ENCODE peak calls at places on chromosomes 2 and 18, in four cellular contexts. Y is NCI-H146, Z is astrocyte of the cerebellum, B is WTC11. P is an unnamed sample.

GRCh38 chr2:170715932-170716777 is 1.0 kb downstream of the SP5 start:
- DNase-seq in Y (no peak), Z (no peak), B (peak; percentile 49), P (no peak)

GRCh38 chr2:35846-36245 is 10.5 kb downstream of the FAM110C start:
- DNase-seq in Y (no peak), Z (no peak), B (no peak), P (no peak)

GRCh38 chr2:39033980-39034379 is 86.9 kb downstream of the SOS1 start:
- DNase-seq in Y (no peak), Z (no peak), B (no peak), P (no peak)

GRCh38 chr2:94978917-94979316 is 46.6 kb upstream of the MAL start:
- DNase-seq in Y (no peak), Z (no peak), B (no peak), P (no peak)

GRCh38 chr2:182522428-182522896 is 95.6 kb upstream of the PDE1A start:
- DNase-seq in Y (peak; percentile 80), Z (peak; percentile 63), B (no peak), P (no peak)

GRCh38 chr2:152763651-152764050 is 45.2 kb downstream of the ARL6IP6 start:
- DNase-seq in Y (no peak), Z (no peak), B (no peak), P (no peak)

GRCh38 chr2:810397-810796 is 133.2 kb upstream of the TMEM18 start:
- DNase-seq in Y (peak; percentile 4), Z (no peak), B (no peak), P (no peak)

GRCh38 chr18:9404565-9405060 is 70.0 kb downstream of the TWSG1 start:
- DNase-seq in Y (no peak), Z (no peak), B (no peak), P (no peak)

GRCh38 chr2:38602136-38602731 is 494 bp downstream of the HNRNPLL start:
- DNase-seq in Y (peak; percentile 57), Z (no peak), B (peak; percentile 46), P (peak; percentile 33)

GRCh38 chr2:149732001-149732685 is 144.6 kb upstream of the MMADHC start:
- DNase-seq in Y (no peak), Z (no peak), B (no peak), P (no peak)

GRCh38 chr18:54606835-54607212 is 15.8 kb downstream of the DYNAP start:
- DNase-seq in Y (no peak), Z (no peak), B (peak; percentile 27), P (no peak)

GRCh38 chr18:74748809-74749208 is 151.1 kb downstream of the ZNF407 start:
- DNase-seq in Y (peak; percentile 85), Z (no peak), B (no peak), P (no peak)

GRCh38 chr2:19762959-19763605 is 138.7 kb downstream of the TTC32 start:
- DNase-seq in Y (no peak), Z (no peak), B (no peak), P (no peak)

GRCh38 chr18:28365406-28365805 is 188.5 kb upstream of the CDH2 start:
- DNase-seq in Y (peak; percentile 57), Z (peak; percentile 27), B (no peak), P (no peak)

GRCh38 chr2:12034303-12034861 is 287.9 kb downstream of the LPIN1 start:
- DNase-seq in Y (no peak), Z (no peak), B (no peak), P (no peak)

GRCh38 chr2:205237524-205237923 is 444.8 kb upstream of the NRP2 start:
- DNase-seq in Y (no peak), Z (no peak), B (no peak), P (no peak)

GRCh38 chr2:240395896-240396622 is 39.4 kb upstream of the GPC1 start:
- DNase-seq in Y (no peak), Z (no peak), B (no peak), P (no peak)

GRCh38 chr2:219595250-219595649 is 2.4 kb upstream of the STK11IP start:
- DNase-seq in Y (no peak), Z (no peak), B (no peak), P (no peak)

GRCh38 chr2:151762694-151763093 is 28.4 kb upstream of the NEB start:
- DNase-seq in Y (no peak), Z (peak; percentile 19), B (no peak), P (no peak)

GRCh38 chr18:51051105-51051712 is 21.2 kb downstream of the SMAD4 start:
- DNase-seq in Y (peak; percentile 77), Z (no peak), B (no peak), P (no peak)

GRCh38 chr2:136182315-136182714 is 64.4 kb upstream of the CXCR4 start:
- DNase-seq in Y (no peak), Z (no peak), B (no peak), P (no peak)

GRCh38 chr2:172607379-172607928 is 51.6 kb downstream of the PDK1 start:
- DNase-seq in Y (no peak), Z (no peak), B (no peak), P (no peak)

GRCh38 chr2:47783491-47784330 is 766 bp downstream of the MSH6 start:
- DNase-seq in Y (peak; percentile 84), Z (peak; percentile 8), B (peak; percentile 84), P (peak; percentile 58)

GRCh38 chr18:22186484-22186971 is 17.1 kb downstream of the GATA6 start:
- DNase-seq in Y (no peak), Z (no peak), B (no peak), P (no peak)

GRCh38 chr2:96213379-96213778 is 4.8 kb upstream of the STARD7 start:
- DNase-seq in Y (no peak), Z (no peak), B (peak; percentile 32), P (no peak)

GRCh38 chr2:5913729-5914390 is 221.7 kb downstream of the SOX11 start:
- DNase-seq in Y (no peak), Z (no peak), B (no peak), P (no peak)

GRCh38 chr2:62362561-62362960 is 143.4 kb downstream of the TMEM17 start:
- DNase-seq in Y (no peak), Z (no peak), B (peak; percentile 47), P (no peak)

GRCh38 chr2:46537046-46537445 is 57.7 kb downstream of the TMEM247 start:
- DNase-seq in Y (no peak), Z (no peak), B (no peak), P (no peak)

GRCh38 chr2:159706385-159706980 is 5.8 kb upstream of the MARCHF7 start:
- DNase-seq in Y (no peak), Z (no peak), B (no peak), P (no peak)

GRCh38 chr2:38496927-38497669 is 105.6 kb downstream of the HNRNPLL start:
- DNase-seq in Y (peak; percentile 26), Z (no peak), B (no peak), P (no peak)

GRCh38 chr2:108841506-108841905 is 54.9 kb downstream of the CCDC138 start:
- DNase-seq in Y (no peak), Z (no peak), B (no peak), P (no peak)

GRCh38 chr2:31402388-31402787 is 12.2 kb downstream of the XDH start:
- DNase-seq in Y (no peak), Z (no peak), B (no peak), P (no peak)

GRCh38 chr18:9535430-9535972 is 60.2 kb downstream of the RALBP1 start:
- DNase-seq in Y (no peak), Z (peak; percentile 90), B (no peak), P (no peak)

P was measured in activated gamma-delta T cell treated with Interleukin-2 at 50 U/mL for 16 hours.